ENCODE peak calls at places on chromosomes 7 and 10, in seven cellular contexts. N is tibial artery, S is endothelial cell, P is choroid plexus epithelial cell, O is fibroblast of mammary gland, G is thoracic aorta, Q is AG04449. M is an unnamed sample.
A peak's percentile ranks its signal among the peaks of the same experiment; 100 is the strongest.

GRCh38 chr7:130096243-130096827 is 26.0 kb downstream of the KLHDC10 start:
- DNase-seq in N (no peak), S (no peak), P (peak; percentile 46), O (no peak), G (no peak), Q (no peak), M (no peak)

GRCh38 chr7:37376386-37376785 is 72.3 kb downstream of the ELMO1 start:
- DNase-seq in N (no peak), S (no peak), P (no peak), O (peak; percentile 15), G (no peak), Q (no peak), M (no peak)

GRCh38 chr7:20075992-20076813 is 141.0 kb downstream of the MACC1 start:
- DNase-seq in N (no peak), S (no peak), P (no peak), O (peak; percentile 17), G (no peak), Q (no peak), M (no peak)

GRCh38 chr7:36949711-36950600 is 225.7 kb upstream of the AOAH start:
- DNase-seq in N (no peak), S (no peak), P (no peak), O (peak; percentile 23), G (no peak), Q (no peak), M (no peak)

GRCh38 chr7:50393547-50394252 is 56.5 kb downstream of the FIGNL1 start:
- DNase-seq in N (no peak), S (no peak), P (no peak), O (no peak), G (no peak), Q (no peak), M (no peak)

GRCh38 chr7:636396-636795 is 90.1 kb upstream of the DNAAF5 start:
- DNase-seq in N (peak; percentile 78), S (peak; percentile 42), P (peak; percentile 38), O (no peak), G (no peak), Q (no peak), M (no peak)

GRCh38 chr10:16116404-16117304 is 256.3 kb upstream of the MINDY3 start:
- DNase-seq in N (no peak), S (peak; percentile 26), P (peak; percentile 28), O (peak; percentile 33), G (no peak), Q (no peak), M (no peak)

GRCh38 chr7:55314967-55315366 is 50.2 kb upstream of the LANCL2 start:
- DNase-seq in N (no peak), S (no peak), P (no peak), O (no peak), G (no peak), Q (no peak), M (no peak)

GRCh38 chr10:13563481-13564445 is 23.0 kb upstream of the PRPF18 start:
- DNase-seq in N (no peak), S (no peak), P (no peak), O (peak; percentile 8), G (no peak), Q (no peak), M (no peak)

GRCh38 chr7:158760936-158761335 is 56.3 kb upstream of the NCAPG2 start:
- DNase-seq in N (no peak), S (no peak), P (no peak), O (no peak), G (no peak), Q (no peak), M (no peak)
- TF ChIP-seq CTCF in N (no peak), S (no peak), P (peak; percentile 39), O (peak; percentile 30), G (no peak), Q (peak; percentile 7), M (peak; percentile 54)

GRCh38 chr7:44858161-44858560 is 10.3 kb upstream of the H2AZ2 start:
- DNase-seq in N (no peak), S (no peak), P (no peak), O (no peak), G (no peak), Q (no peak), M (no peak)
- TF ChIP-seq CTCF in N (no peak), S (peak; percentile 52), P (peak; percentile 35), O (no peak), G (peak; percentile 25), Q (no peak), M (peak; percentile 59)

GRCh38 chr7:152931583-152931982 is 172.0 kb downstream of the ACTR3B start:
- DNase-seq in N (no peak), S (no peak), P (no peak), O (no peak), G (no peak), Q (no peak), M (no peak)
- TF ChIP-seq CTCF in N (no peak), S (no peak), P (no peak), O (no peak), G (no peak), Q (no peak), M (no peak)

DNA sequence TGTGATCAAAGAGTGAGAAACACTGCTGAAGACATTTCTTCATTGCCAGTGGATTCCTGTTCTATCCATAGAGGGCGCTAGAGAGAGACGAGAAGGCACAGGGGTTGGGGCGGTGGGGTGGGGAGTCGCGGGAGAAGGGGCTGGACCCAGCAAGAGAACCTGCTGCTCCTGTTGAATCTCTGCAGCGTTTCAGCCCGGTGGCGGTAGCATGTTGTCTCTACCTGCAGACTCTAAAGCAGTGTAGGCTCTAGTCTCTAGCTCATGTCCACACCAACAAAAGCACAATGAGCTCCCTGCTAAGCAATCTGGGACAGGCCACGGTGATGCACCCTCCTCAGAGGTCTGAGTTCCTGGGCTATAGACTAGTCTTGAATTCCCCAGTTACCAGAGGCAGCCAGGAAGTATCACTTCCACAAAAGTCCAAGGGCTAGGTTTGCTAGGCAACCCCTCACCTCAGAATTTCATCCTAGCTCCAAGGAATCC is 167.7 kb downstream of the DGKB start:
- DNase-seq in N (no peak), S (peak; percentile 18), P (peak; percentile 14), O (no peak), G (no peak), Q (no peak), M (no peak)
- TF ChIP-seq CTCF in N (no peak), S (peak; percentile 51), P (peak; percentile 51), O (peak; percentile 20), G (no peak), Q (no peak), M (peak; percentile 60)